ENCODE peak calls at places on chromosomes 16 and 17, in ten cellular contexts. V, C, L, Z, X, R, F, A, Q and O are unnamed samples.

GRCh38 chr17:19327039-19327776 is 35.3 kb downstream of the B9D1 start:
- DNase-seq in V (no peak), C (no peak), L (peak), Z (peak), X (peak), R (no peak), F (no peak), A (peak), Q (peak), O (no peak)

GRCh38 chr16:3182608-3183444 is 5.2 kb upstream of the OR1F1 start:
- DNase-seq in V (peak), C (no peak), L (peak), Z (peak), X (peak), R (peak), F (peak), A (no peak), Q (peak), O (no peak)

GRCh38 chr16:74449470-74449869 is 28.2 kb upstream of the CLEC18B start:
- DNase-seq in V (no peak), C (no peak), L (peak), Z (no peak), X (peak), R (no peak), F (no peak), A (no peak), Q (no peak), O (no peak)

GRCh38 chr17:32588135-32588534 is 101.3 kb downstream of the CDK5R1 start:
- DNase-seq in V (no peak), C (no peak), L (no peak), Z (no peak), X (no peak), R (no peak), F (no peak), A (no peak), Q (no peak), O (no peak)

GRCh38 chr16:21128991-21129390 is 21.7 kb downstream of the DNAH3 start:
- DNase-seq in V (no peak), C (no peak), L (no peak), Z (no peak), X (no peak), R (no peak), F (no peak), A (no peak), Q (no peak), O (no peak)

GRCh38 chr17:34252138-34252889 is 2.8 kb upstream of the CCL2 start:
- DNase-seq in V (peak), C (no peak), L (no peak), Z (peak), X (peak), R (no peak), F (no peak), A (peak), Q (peak), O (no peak)

GRCh38 chr17:63151981-63152523 is 186.0 kb downstream of the TANC2 start:
- DNase-seq in V (no peak), C (no peak), L (no peak), Z (no peak), X (peak), R (no peak), F (no peak), A (no peak), Q (peak), O (no peak)

GRCh38 chr17:63189082-63189481 is 223.0 kb downstream of the TANC2 start:
- DNase-seq in V (no peak), C (no peak), L (peak), Z (no peak), X (peak), R (no peak), F (no peak), A (no peak), Q (peak), O (no peak)

GRCh38 chr17:78828470-78829185 is 12.0 kb downstream of the USP36 start:
- DNase-seq in V (no peak), C (no peak), L (peak), Z (no peak), X (peak), R (no peak), F (no peak), A (peak), Q (peak), O (no peak)

GRCh38 chr17:50350733-50351132 is 4.8 kb downstream of the XYLT2 start:
- DNase-seq in V (no peak), C (no peak), L (no peak), Z (no peak), X (no peak), R (no peak), F (no peak), A (no peak), Q (no peak), O (no peak)

GRCh38 chr16:84874553-84874952 is 54.8 kb downstream of the CRISPLD2 start:
- DNase-seq in V (no peak), C (no peak), L (no peak), Z (no peak), X (peak), R (no peak), F (no peak), A (no peak), Q (no peak), O (no peak)

GRCh38 chr16:66662445-66663194 is 33.9 kb downstream of the CMTM4 start:
- DNase-seq in V (no peak), C (no peak), L (peak), Z (no peak), X (peak), R (no peak), F (no peak), A (no peak), Q (peak), O (no peak)

GRCh38 chr17:82882715-82883446 is 43.1 kb upstream of the ZNF750 start:
- DNase-seq in V (peak), C (no peak), L (no peak), Z (no peak), X (no peak), R (no peak), F (peak), A (no peak), Q (no peak), O (no peak)

GRCh38 chr17:56169621-56170020 is 16.3 kb downstream of the ANKFN1 start:
- DNase-seq in V (no peak), C (no peak), L (no peak), Z (no peak), X (no peak), R (no peak), F (no peak), A (no peak), Q (no peak), O (no peak)

GRCh38 chr17:8726477-8726876 is 18.2 kb downstream of the CCDC42 start:
- DNase-seq in V (no peak), C (no peak), L (no peak), Z (no peak), X (no peak), R (no peak), F (no peak), A (no peak), Q (no peak), O (no peak)

GRCh38 chr17:55500103-55500502 is 11.1 kb downstream of the SMIM36 start:
- DNase-seq in V (no peak), C (no peak), L (no peak), Z (no peak), X (no peak), R (no peak), F (no peak), A (no peak), Q (no peak), O (no peak)

GRCh38 chr17:77049440-77049839 is 91.3 kb upstream of the SEC14L1 start:
- DNase-seq in V (no peak), C (no peak), L (no peak), Z (no peak), X (no peak), R (no peak), F (no peak), A (no peak), Q (no peak), O (no peak)

GRCh38 chr17:50926523-50926922 is 60.4 kb upstream of the TOB1 start:
- DNase-seq in V (no peak), C (no peak), L (no peak), Z (no peak), X (no peak), R (no peak), F (no peak), A (no peak), Q (no peak), O (no peak)

GRCh38 chr16:55809386-55809785 is 23.5 kb downstream of the CES1 start:
- DNase-seq in V (no peak), C (no peak), L (no peak), Z (no peak), X (no peak), R (no peak), F (no peak), A (no peak), Q (no peak), O (no peak)

GRCh38 chr17:48378696-48379095 is 51.3 kb downstream of the SKAP1 start:
- DNase-seq in V (no peak), C (no peak), L (no peak), Z (no peak), X (no peak), R (no peak), F (no peak), A (no peak), Q (no peak), O (no peak)

GRCh38 chr17:82380860-82381702 is 9.5 kb downstream of the UTS2R start:
- DNase-seq in V (no peak), C (no peak), L (peak), Z (no peak), X (no peak), R (no peak), F (no peak), A (no peak), Q (peak), O (no peak)

GRCh38 chr17:81578038-81578441 is 25.9 kb upstream of the FAAP100 start:
- DNase-seq in V (no peak), C (no peak), L (peak), Z (no peak), X (no peak), R (no peak), F (no peak), A (no peak), Q (peak), O (no peak)

DNA sequence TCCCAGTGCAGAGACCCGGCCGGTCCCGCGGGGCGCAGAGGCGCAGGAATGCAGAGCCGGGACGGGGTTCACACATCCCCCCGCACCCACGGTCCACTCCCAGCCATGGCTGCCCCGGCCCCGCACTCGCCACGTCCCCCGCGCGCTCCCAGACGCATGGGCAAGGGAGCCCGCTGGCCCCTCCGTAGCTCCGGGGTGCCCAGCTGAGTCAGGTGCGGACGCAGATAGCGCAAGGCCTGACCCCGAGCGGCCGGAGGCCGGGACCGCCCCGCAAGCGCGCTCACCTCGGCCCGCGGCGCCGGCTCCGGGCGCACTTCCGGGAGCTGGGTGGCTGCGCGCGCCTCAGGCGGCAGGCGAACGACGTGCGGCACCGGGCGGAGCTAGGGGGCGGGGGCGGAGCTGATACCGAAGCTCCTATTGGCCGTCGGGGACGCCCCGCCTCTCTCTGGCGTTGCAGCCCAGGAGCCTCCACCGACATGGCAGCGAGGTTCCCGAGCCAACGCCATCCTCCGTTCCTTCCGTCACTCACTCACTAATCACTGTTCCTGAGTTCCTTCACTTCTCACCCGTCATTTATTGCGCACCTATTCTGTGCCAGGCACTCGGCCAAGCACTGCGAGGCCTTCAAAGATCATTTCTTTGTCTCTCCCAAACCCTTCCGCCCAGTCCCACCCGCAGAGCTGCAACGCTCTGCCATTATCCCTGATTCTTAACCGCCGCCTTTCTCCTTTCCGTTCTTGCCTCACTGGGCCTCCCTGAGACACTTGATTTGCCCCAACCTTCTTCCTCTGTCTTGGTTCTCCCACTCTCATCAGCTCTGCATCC is at the start of gene ZNF18:
- DNase-seq in V (peak), C (peak), L (peak), Z (peak), X (peak), R (peak), F (peak), A (peak), Q (peak), O (peak)
- TF ChIP-seq CTCF in V (no peak), C (peak), L (no peak), Z (no peak), X (peak), R (no peak), F (no peak), A (no peak), Q (no peak), O (no peak)

DNA sequence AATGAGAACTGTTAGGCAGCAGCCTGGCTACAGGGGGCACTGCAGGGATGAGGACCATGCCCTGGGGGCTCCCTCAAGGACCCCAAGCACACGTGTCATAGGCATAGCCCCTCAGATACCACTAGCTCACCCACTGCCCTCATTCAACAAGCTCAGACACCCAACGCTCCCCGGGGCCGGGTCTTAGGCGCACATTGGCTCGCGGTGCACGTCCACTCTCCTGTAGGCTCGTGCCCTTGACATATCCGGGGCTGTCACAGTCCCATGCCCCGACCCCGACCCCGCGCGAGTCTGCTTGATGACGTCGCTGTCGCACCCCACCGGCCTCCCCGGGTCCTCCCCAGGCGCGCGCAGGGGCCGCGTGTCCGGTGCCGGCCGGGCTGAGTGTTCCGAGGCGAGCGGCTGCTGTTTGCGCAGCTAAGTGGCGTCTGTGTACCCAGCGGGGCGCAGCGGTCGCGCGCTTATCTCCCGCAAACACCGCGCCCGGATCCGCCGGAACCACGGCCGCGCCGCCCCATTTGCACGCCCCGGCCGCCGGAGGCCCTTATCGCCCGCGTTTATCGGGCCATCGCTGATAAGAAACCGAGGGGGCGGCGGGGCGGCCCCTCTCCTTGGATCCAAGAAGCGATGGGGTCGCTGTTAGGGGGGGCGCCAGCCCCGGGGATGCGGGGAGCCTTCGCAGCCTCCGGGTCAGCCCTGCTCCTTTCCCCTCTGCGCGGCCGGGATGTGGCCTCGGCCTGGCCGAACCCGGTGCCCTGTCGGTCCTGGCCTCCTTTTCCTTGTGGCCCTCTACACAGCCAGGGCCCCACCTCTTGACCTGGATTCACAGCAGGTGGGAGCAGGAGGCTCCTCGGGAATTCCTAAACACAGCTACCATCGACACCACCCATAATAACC is 20.7 kb upstream of the NAGS start:
- DNase-seq in V (peak), C (peak), L (no peak), Z (peak), X (no peak), R (peak), F (no peak), A (no peak), Q (no peak), O (no peak)
- TF ChIP-seq CTCF in V (no peak), C (peak), L (peak), Z (peak), X (peak), R (peak), F (no peak), A (peak), Q (peak), O (peak)

DNA sequence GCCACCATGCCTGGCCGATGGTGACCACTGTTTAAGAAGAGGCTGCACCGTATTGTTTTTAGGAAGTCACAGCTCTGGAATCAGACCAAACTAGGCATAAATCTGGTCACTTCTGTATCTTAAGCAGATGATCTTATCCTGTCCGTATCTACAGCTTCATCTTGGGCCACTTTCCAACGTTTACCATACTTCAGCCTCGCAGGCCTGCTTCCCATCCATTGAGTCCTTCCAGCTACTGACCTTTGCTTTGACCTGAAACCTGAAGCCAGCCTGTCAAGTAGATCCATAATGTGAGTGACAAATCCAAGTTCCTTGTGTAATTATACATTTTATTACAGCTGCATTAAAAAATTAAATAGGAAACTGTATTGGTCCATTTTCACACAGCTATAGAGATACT is 1033.0 kb downstream of the CDH11 start:
- DNase-seq in V (no peak), C (no peak), L (no peak), Z (no peak), X (no peak), R (no peak), F (no peak), A (no peak), Q (no peak), O (no peak)
- TF ChIP-seq CTCF in V (no peak), C (no peak), L (no peak), Z (no peak), X (no peak), R (no peak), F (no peak), A (no peak), Q (no peak), O (no peak)

GRCh38 chr16:23182206-23182674 is 305 bp upstream of the SCNN1G start:
- DNase-seq in V (peak), C (peak), L (peak), Z (peak), X (peak), R (peak), F (peak), A (peak), Q (peak), O (peak)
- TF ChIP-seq CTCF in V (peak), C (peak), L (peak), Z (peak), X (peak), R (peak), F (peak), A (peak), Q (peak), O (peak)

GRCh38 chr16:88830250-88830649 is 18.5 kb upstream of the APRT start:
- DNase-seq in V (no peak), C (no peak), L (no peak), Z (no peak), X (no peak), R (no peak), F (no peak), A (no peak), Q (no peak), O (no peak)

GRCh38 chr16:88833086-88833485 is 21.4 kb upstream of the APRT start:
- DNase-seq in V (no peak), C (no peak), L (no peak), Z (no peak), X (no peak), R (no peak), F (no peak), A (no peak), Q (no peak), O (no peak)

GRCh38 chr16:88834670-88835069 is 22.1 kb downstream of the GALNS start:
- DNase-seq in V (no peak), C (no peak), L (no peak), Z (no peak), X (no peak), R (no peak), F (no peak), A (no peak), Q (no peak), O (no peak)

GRCh38 chr16:88830783-88831182 is 19.1 kb upstream of the APRT start:
- DNase-seq in V (no peak), C (no peak), L (no peak), Z (no peak), X (no peak), R (no peak), F (no peak), A (no peak), Q (no peak), O (no peak)

DNA sequence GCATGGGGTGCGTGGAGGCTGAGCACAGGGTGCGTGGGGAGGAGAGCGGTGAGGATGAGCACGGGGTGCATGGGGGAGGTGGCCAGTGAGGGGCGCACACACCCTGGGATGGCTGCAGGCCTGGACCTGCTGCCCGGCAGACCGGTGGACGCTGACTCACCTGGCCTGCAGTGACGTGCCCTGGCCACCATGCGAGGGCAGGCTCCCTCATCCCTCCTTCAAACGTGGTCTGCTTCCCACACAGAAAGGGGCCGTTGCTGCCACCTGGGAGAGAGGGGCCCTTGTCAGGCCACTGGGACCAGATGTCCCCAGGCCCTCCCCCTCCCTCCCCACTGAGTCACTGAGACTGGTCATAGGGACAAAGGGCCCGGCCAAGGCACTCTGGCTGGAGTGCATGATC is 20.1 kb upstream of the APRT start:
- DNase-seq in V (no peak), C (no peak), L (no peak), Z (no peak), X (peak), R (no peak), F (no peak), A (no peak), Q (no peak), O (no peak)
- TF ChIP-seq CTCF in V (no peak), C (peak), L (no peak), Z (no peak), X (peak), R (no peak), F (no peak), A (no peak), Q (no peak), O (no peak)

GRCh38 chr17:65515512-65515911 is 45.9 kb downstream of the AXIN2 start:
- DNase-seq in V (no peak), C (no peak), L (no peak), Z (no peak), X (no peak), R (no peak), F (no peak), A (no peak), Q (no peak), O (no peak)

GRCh38 chr17:65515959-65516948 is 45.2 kb downstream of the AXIN2 start:
- DNase-seq in V (no peak), C (no peak), L (no peak), Z (no peak), X (no peak), R (no peak), F (no peak), A (peak), Q (peak), O (no peak)

GRCh38 chr17:65514082-65514481 is 47.4 kb downstream of the AXIN2 start:
- DNase-seq in V (no peak), C (no peak), L (peak), Z (no peak), X (peak), R (no peak), F (no peak), A (no peak), Q (peak), O (no peak)

GRCh38 chr17:65518256-65518655 is 43.2 kb downstream of the AXIN2 start:
- DNase-seq in V (no peak), C (no peak), L (no peak), Z (no peak), X (peak), R (no peak), F (no peak), A (no peak), Q (peak), O (no peak)

GRCh38 chr17:65514541-65514940 is 46.9 kb downstream of the AXIN2 start:
- DNase-seq in V (no peak), C (no peak), L (no peak), Z (no peak), X (peak), R (no peak), F (no peak), A (no peak), Q (peak), O (no peak)
- TF ChIP-seq CTCF in V (no peak), C (no peak), L (no peak), Z (no peak), X (no peak), R (no peak), F (no peak), A (no peak), Q (no peak), O (no peak)

GRCh38 chr16:1983544-1984346 is at the start of gene GFER:
- DNase-seq in V (peak), C (peak), L (peak), Z (peak), X (peak), R (peak), F (peak), A (peak), Q (peak), O (peak)
- TF ChIP-seq CTCF in V (no peak), C (peak), L (no peak), Z (no peak), X (peak), R (peak), F (no peak), A (peak), Q (peak), O (peak)